ENCODE peak calls at places on chromosomes 16 and 17, in five cellular contexts. N is cardiac muscle cell, M is kidney epithelial cell, E is brain microvascular endothelial cell, X is fibroblast of the aortic adventitia. R is an unnamed sample.

GRCh38 chr17:58531661-58532554 is 17.5 kb upstream of the MTMR4 start:
- DNase-seq in N (peak; percentile 84), M (no peak), E (no peak), X (no peak), R (no peak)

GRCh38 chr16:13911871-13912270 is 8.1 kb upstream of the ERCC4 start:
- DNase-seq in N (no peak), M (no peak), E (no peak), X (no peak), R (no peak)

GRCh38 chr17:78159575-78160158 is 8.7 kb upstream of the SYNGR2 start:
- DNase-seq in N (no peak), M (no peak), E (no peak), X (peak; percentile 23), R (no peak)

GRCh38 chr17:50055055-50055425 is 870 bp upstream of the ITGA3 start:
- DNase-seq in N (peak; percentile 47), M (no peak), E (no peak), X (no peak), R (no peak)

GRCh38 chr16:11224894-11225676 is 30.9 kb downstream of the SOCS1 start:
- DNase-seq in N (no peak), M (no peak), E (no peak), X (no peak), R (no peak)

GRCh38 chr16:10679921-10680320 is 14.8 kb downstream of the TEKT5 start:
- DNase-seq in N (no peak), M (no peak), E (no peak), X (no peak), R (no peak)

GRCh38 chr17:34306466-34306865 is 12.8 kb upstream of the CCL8 start:
- DNase-seq in N (peak; percentile 10), M (no peak), E (peak; percentile 16), X (peak; percentile 94), R (no peak)

GRCh38 chr17:798246-798645 is 16.1 kb downstream of the MRM3 start:
- DNase-seq in N (no peak), M (no peak), E (no peak), X (no peak), R (no peak)

GRCh38 chr16:77788196-77789084 is at the start of gene VAT1L:
- DNase-seq in N (peak; percentile 52), M (no peak), E (peak; percentile 46), X (peak; percentile 68), R (no peak)
- H3K4me3 ChIP-seq in N (peak within 1 kb of the TSS; percentile 52), M (peak within 1 kb of the TSS; percentile 63), E (peak within 1 kb of the TSS; percentile 79), X (peak within 1 kb of the TSS; percentile 90), R (peak within 1 kb of the TSS; percentile 85)

GRCh38 chr16:5010576-5011329 is 23.0 kb downstream of the NAGPA start:
- DNase-seq in N (no peak), M (no peak), E (no peak), X (no peak), R (no peak)
- TF ChIP-seq CTCF in N (no peak), M (no peak), E (no peak), X (no peak), R (no peak)

DNA sequence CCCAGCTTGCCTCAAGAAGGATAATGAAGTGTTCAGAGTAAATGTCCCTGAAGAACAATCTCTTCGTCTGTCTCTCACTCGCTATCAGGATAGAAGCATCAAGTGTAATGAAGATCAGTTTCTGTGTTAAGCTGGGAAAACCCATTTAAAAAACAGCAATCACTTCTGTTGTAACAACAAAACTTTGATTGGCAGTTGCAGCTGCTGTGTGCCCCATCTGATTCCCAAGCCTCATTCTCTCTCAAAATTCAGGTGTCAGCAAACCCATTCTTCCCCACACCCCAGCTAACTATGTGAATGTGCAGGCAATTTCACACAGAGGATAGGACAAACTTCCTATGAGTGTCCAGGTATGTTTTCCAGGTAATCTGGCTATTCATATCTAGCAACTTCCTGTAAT is 2.4 kb upstream of the HNF1B start:
- DNase-seq in N (no peak), M (no peak), E (no peak), X (no peak), R (no peak)
- H3K4me3 ChIP-seq in N (no peak overlapping the region), M (peak overlapping the region; percentile 95), E (no peak overlapping the region), X (no peak overlapping the region), R (no peak overlapping the region)

GRCh38 chr16:79403534-79403933 is 197.0 kb downstream of the MAF start:
- DNase-seq in N (no peak), M (no peak), E (no peak), X (no peak), R (no peak)
- TF ChIP-seq CTCF in N (no peak), M (no peak), E (no peak), X (no peak), R (no peak)

DNA sequence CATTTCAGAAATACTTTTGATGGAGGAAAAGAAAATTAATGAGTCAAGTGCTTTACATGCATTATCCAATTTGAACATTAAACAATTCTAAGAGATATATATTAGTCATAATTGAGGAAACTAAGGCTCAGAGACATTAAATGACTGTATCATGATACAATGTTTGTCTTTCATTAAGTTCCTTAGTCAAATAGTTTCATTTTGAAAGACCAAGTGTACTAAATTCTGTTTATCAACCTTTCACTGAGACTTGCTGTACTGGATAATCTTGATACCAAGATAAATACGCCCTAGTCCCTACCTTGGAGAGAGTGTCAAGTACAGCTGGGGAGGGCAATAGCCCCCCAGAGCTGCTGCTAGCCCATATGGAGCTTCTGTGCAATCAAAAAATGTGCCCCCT is 24.2 kb downstream of the TOM1L2 start:
- DNase-seq in N (no peak), M (no peak), E (no peak), X (no peak), R (no peak)
- H3K4me3 ChIP-seq in N (no peak overlapping the region), M (no peak overlapping the region), E (no peak overlapping the region), X (no peak overlapping the region), R (no peak overlapping the region)

DNA sequence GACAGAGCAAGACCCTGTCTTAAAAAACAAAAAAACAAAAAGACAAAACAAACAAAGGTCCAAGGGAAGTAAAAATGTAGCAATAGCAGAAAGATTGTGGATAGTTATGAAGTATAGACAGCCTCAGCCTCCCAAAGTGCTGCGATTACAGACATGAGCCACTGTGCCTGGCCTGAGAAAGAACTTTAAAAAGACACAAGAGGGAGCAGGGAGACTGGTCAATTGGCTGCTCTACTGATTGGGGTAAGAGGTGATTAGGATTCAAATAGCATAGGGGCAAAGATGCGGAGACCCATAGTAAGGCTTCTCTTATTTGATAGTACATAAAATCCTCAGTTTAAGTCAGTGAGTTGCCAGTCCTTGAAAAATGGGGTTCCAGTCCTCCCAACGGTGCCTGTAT is 518.2 kb upstream of the GOT2 start:
- DNase-seq in N (peak; percentile 25), M (no peak), E (no peak), X (no peak), R (no peak)
- TF ChIP-seq CTCF in N (no peak), M (no peak), E (no peak), X (no peak), R (no peak)

DNA sequence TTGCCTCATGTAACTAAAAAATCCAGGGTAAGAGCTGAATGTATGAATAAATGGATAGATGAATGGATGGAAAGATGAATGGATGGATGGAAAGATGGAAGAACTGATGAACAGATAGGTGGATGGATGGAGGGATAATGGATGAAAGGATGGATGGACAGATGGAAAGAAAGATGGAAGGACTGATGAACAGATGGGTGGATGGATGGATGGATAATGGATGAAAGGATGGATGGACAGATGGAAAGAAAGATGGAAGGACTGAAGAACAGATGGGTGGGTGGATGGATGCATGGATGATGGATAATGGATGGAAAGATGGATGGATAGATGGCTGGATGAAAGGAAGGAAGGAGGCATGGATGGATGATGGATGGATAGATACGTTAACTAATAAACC is 11.9 kb downstream of the CHD9NB start:
- DNase-seq in N (no peak), M (no peak), E (no peak), X (no peak), R (no peak)
- H3K4me3 ChIP-seq in N (no peak overlapping the region), M (no peak overlapping the region), E (no peak overlapping the region), X (no peak overlapping the region), R (no peak overlapping the region)

GRCh38 chr17:38660097-38661026 is 14.4 kb downstream of the EPOP start:
- DNase-seq in N (no peak), M (no peak), E (no peak), X (no peak), R (no peak)

GRCh38 chr17:38659415-38659814 is 15.3 kb downstream of the EPOP start:
- DNase-seq in N (no peak), M (no peak), E (no peak), X (no peak), R (no peak)

GRCh38 chr17:38663964-38664644 is 10.7 kb downstream of the EPOP start:
- DNase-seq in N (no peak), M (no peak), E (no peak), X (no peak), R (no peak)

GRCh38 chr17:38667099-38667786 is 7.5 kb downstream of the EPOP start:
- DNase-seq in N (peak; percentile 85), M (peak; percentile 5), E (peak; percentile 64), X (peak; percentile 75), R (no peak)

GRCh38 chr17:38663125-38663751 is 11.5 kb downstream of the EPOP start:
- DNase-seq in N (peak; percentile 89), M (peak; percentile 7), E (peak; percentile 46), X (peak; percentile 24), R (no peak)
- TF ChIP-seq CTCF in N (peak; percentile 82), M (peak; percentile 93), E (peak; percentile 96), X (peak; percentile 66), R (peak; percentile 90)

GRCh38 chr17:9115446-9116265 is 94.3 kb downstream of the NTN1 start:
- DNase-seq in N (peak; percentile 33), M (peak; percentile 21), E (peak; percentile 36), X (peak; percentile 38), R (no peak)
- H3K4me3 ChIP-seq in N (no peak overlapping the region), M (peak overlapping the region; percentile 21), E (peak overlapping the region; percentile 46), X (peak overlapping the region; percentile 50), R (peak overlapping the region; percentile 15)